ENCODE peak calls at places on chromosomes 1 and 21, in five cellular contexts. One of them, this sample, is unnamed.

GRCh38 chr21:35476616-35477395 is 427.7 kb upstream of the RUNX1 start:
- DNase-seq in T-helper 2 cell treated with Interferon-gamma antibody and Interleukin-4, amounts not matched to agents 5 μg/mL and 100 μg/mL, for 36 hours: no peak
- DNase-seq in AG09309: peak
- DNase-seq in Right ventricle myocardium superior: no peak
- DNase-seq in pancreas: no peak
- DNase-seq in this sample: no peak

GRCh38 chr1:47416319-47417128 is 439 bp downstream of the FOXE3 start:
- DNase-seq in T-helper 2 cell treated with Interferon-gamma antibody and Interleukin-4, amounts not matched to agents 5 μg/mL and 100 μg/mL, for 36 hours: no peak
- DNase-seq in AG09309: no peak
- DNase-seq in Right ventricle myocardium superior: no peak
- DNase-seq in pancreas: no peak
- DNase-seq in this sample: no peak

GRCh38 chr21:37871121-37871862 is 45.0 kb downstream of the KCNJ6 start:
- DNase-seq in T-helper 2 cell treated with Interferon-gamma antibody and Interleukin-4, amounts not matched to agents 5 μg/mL and 100 μg/mL, for 36 hours: no peak
- DNase-seq in AG09309: peak
- DNase-seq in Right ventricle myocardium superior: no peak
- DNase-seq in pancreas: no peak
- DNase-seq in this sample: no peak

GRCh38 chr1:38173157-38173831 is 126.7 kb upstream of the POU3F1 start:
- DNase-seq in T-helper 2 cell treated with Interferon-gamma antibody and Interleukin-4, amounts not matched to agents 5 μg/mL and 100 μg/mL, for 36 hours: no peak
- DNase-seq in AG09309: no peak
- DNase-seq in Right ventricle myocardium superior: no peak
- DNase-seq in pancreas: no peak
- DNase-seq in this sample: no peak

GRCh38 chr1:248807067-248807737 is 18.5 kb downstream of the SH3BP5L start:
- DNase-seq in T-helper 2 cell treated with Interferon-gamma antibody and Interleukin-4, amounts not matched to agents 5 μg/mL and 100 μg/mL, for 36 hours: no peak
- DNase-seq in AG09309: no peak
- DNase-seq in Right ventricle myocardium superior: peak
- DNase-seq in pancreas: peak
- DNase-seq in this sample: peak

GRCh38 chr1:171999756-172000155 is 158.5 kb downstream of the DNM3 start:
- DNase-seq in T-helper 2 cell treated with Interferon-gamma antibody and Interleukin-4, amounts not matched to agents 5 μg/mL and 100 μg/mL, for 36 hours: no peak
- DNase-seq in AG09309: no peak
- DNase-seq in Right ventricle myocardium superior: no peak
- DNase-seq in pancreas: no peak
- DNase-seq in this sample: no peak

GRCh38 chr1:26799479-26800133 is 11.9 kb downstream of the PIGV start:
- DNase-seq in T-helper 2 cell treated with Interferon-gamma antibody and Interleukin-4, amounts not matched to agents 5 μg/mL and 100 μg/mL, for 36 hours: no peak
- DNase-seq in AG09309: no peak
- DNase-seq in Right ventricle myocardium superior: peak
- DNase-seq in pancreas: no peak
- DNase-seq in this sample: no peak

GRCh38 chr1:18109756-18110597 is 2.4 kb downstream of the IGSF21 start:
- DNase-seq in T-helper 2 cell treated with Interferon-gamma antibody and Interleukin-4, amounts not matched to agents 5 μg/mL and 100 μg/mL, for 36 hours: no peak
- DNase-seq in AG09309: no peak
- DNase-seq in Right ventricle myocardium superior: peak
- DNase-seq in pancreas: peak
- DNase-seq in this sample: no peak

GRCh38 chr1:28172690-28173150 is 3.8 kb downstream of the PTAFR start:
- DNase-seq in T-helper 2 cell treated with Interferon-gamma antibody and Interleukin-4, amounts not matched to agents 5 μg/mL and 100 μg/mL, for 36 hours: peak
- DNase-seq in AG09309: no peak
- DNase-seq in Right ventricle myocardium superior: no peak
- DNase-seq in pancreas: no peak
- DNase-seq in this sample: peak

This sample was measured in central memory CD4-positive, alpha-beta T cell.